ENCODE peak calls at places on chromosome 5, in five cellular contexts. X, G, N, K and A are unnamed samples. For H3K9me3, the result is how much of the 10 kb centered on the place peaks cover.

GRCh38 chr5:172622091-172623046 is 18.7 kb upstream of the NEURL1B start:
- DNase-seq in X (no peak), G (no peak), N (no peak), K (no peak), A (no peak)

GRCh38 chr5:137933491-137933911 is 44.2 kb downstream of the PKD2L2 start:
- DNase-seq in X (no peak), G (no peak), N (no peak), K (no peak), A (no peak)

GRCh38 chr5:172095368-172095960 is 89.0 kb upstream of the FBXW11 start:
- DNase-seq in X (no peak), G (no peak), N (no peak), K (no peak), A (no peak)

GRCh38 chr5:132389453-132390286 is 20.2 kb downstream of the SLC22A5 start:
- DNase-seq in X (no peak), G (no peak), N (peak), K (no peak), A (peak)

GRCh38 chr5:150778517-150779396 is at the start of gene SMIM3:
- DNase-seq in X (peak), G (no peak), N (no peak), K (peak), A (peak)

GRCh38 chr5:130773813-130774212 is 391.2 kb downstream of the HINT1 start:
- DNase-seq in X (no peak), G (no peak), N (peak), K (no peak), A (no peak)

GRCh38 chr5:158623971-158624370 is 475.7 kb downstream of the EBF1 start:
- DNase-seq in X (no peak), G (no peak), N (no peak), K (no peak), A (no peak)

GRCh38 chr5:169160405-169160901 is 140.5 kb downstream of the SLIT3 start:
- DNase-seq in X (peak), G (no peak), N (no peak), K (no peak), A (peak)

GRCh38 chr5:30401479-30402058 is 791.9 kb upstream of the CDH6 start:
- DNase-seq in X (no peak), G (no peak), N (no peak), K (peak), A (no peak)

GRCh38 chr5:11311731-11312130 is 550.7 kb upstream of the DAP start:
- DNase-seq in X (no peak), G (no peak), N (no peak), K (no peak), A (no peak)

GRCh38 chr5:135467051-135467625 is 15.0 kb upstream of the TIFAB start:
- DNase-seq in X (no peak), G (no peak), N (no peak), K (no peak), A (no peak)

GRCh38 chr5:150341989-150342388 is 15.5 kb upstream of the TCOF1 start:
- DNase-seq in X (no peak), G (no peak), N (no peak), K (no peak), A (no peak)

GRCh38 chr5:150589791-150590601 is 50.5 kb upstream of the SYNPO start:
- DNase-seq in X (peak), G (no peak), N (no peak), K (no peak), A (peak)

GRCh38 chr5:116651653-116652052 is 77.0 kb upstream of the SEMA6A start:
- DNase-seq in X (no peak), G (no peak), N (no peak), K (no peak), A (no peak)

GRCh38 chr5:31800351-31800750 is 161.4 kb downstream of the PDZD2 start:
- DNase-seq in X (no peak), G (no peak), N (no peak), K (no peak), A (no peak)

GRCh38 chr5:166594552-166594951 is 1696.9 kb upstream of the WWC1 start:
- DNase-seq in X (no peak), G (no peak), N (no peak), K (no peak), A (no peak)
- H3K9me3 ChIP-seq in X (under half), G (under half), N (under half), K (under half), A (under half)

DNA sequence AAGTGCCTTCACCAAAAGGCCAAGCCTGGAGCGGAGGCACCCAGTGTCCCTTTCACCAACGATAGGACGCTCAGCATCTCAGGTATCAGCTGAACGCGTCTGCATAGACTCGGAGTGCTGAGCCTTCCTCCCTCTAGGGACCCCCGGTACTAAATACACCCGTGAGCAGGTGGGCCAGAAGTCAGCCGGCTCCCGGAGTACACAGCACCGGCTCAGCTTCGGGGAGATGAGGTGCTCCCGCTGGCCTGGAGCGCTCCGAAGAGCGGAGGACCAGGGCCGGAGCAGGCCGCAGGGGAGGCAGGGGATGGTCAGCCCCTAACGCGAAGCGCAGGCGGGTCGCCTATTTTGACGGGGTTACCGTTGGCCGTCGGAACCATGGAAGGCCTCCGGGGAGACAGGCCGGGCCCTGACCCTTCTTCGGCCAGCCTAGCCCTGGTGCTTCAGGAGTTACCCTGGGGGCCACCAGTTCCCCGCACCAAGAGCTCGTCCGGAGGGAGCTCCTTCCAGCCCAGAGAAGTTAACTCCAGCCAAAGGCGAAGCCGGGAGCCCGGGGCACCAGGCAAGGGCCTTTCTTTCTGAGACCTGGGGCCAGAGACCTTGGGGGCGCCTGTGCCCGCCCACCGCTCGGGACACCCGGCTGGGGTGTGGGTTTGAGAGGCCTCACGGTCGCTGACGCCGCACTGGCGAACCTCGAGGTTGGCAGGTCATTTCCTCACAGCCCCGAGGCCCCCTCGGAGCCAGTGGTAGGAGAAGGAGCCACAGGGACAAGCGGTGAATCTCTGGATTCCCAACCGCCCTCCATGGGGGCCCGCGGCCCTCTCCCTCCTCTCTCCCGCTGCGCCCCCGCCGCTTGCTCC is 3.3 kb upstream of the IRX4 start:
- DNase-seq in X (no peak), G (no peak), N (no peak), K (no peak), A (no peak)
- H3K9me3 ChIP-seq in X (under half), G (under half), N (under half), K (under half), A (under half)

GRCh38 chr5:38403407-38403806 is 145.0 kb downstream of the EGFLAM start:
- DNase-seq in X (no peak), G (no peak), N (no peak), K (no peak), A (no peak)
- H3K9me3 ChIP-seq in X (under half), G (under half), N (under half), K (under half), A (under half)

DNA sequence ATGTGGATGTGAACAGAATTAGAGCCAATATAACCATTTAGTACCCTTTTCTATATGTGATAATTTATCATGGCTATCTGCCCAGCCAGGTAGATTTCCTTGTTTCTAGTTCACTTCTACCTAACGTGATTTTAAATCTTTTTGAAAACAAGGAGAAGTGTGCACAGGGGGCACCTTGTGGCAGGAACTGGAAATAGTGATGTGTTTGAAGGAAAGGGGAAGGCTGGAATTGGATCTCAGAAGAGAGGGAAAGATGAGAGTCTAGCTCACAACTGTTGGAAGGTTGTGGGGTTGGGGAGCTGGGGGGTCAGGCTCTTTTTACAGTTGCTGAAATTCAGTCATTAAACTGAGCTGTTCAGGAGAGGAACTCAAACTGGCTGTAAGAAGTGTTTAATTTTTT is 219.5 kb downstream of the KCTD16 start:
- DNase-seq in X (no peak), G (no peak), N (no peak), K (no peak), A (no peak)
- H3K9me3 ChIP-seq in X (under half), G (under half), N (under half), K (under half), A (under half)

GRCh38 chr5:92952243-92952642 is 628.8 kb downstream of the NR2F1-AS1 start:
- DNase-seq in X (no peak), G (no peak), N (no peak), K (no peak), A (no peak)
- H3K9me3 ChIP-seq in X (half or more), G (under half), N (under half), K (under half), A (under half)

GRCh38 chr5:108788142-108788541 is 40.4 kb downstream of the FER start:
- DNase-seq in X (no peak), G (no peak), N (no peak), K (no peak), A (peak)
- H3K9me3 ChIP-seq in X (under half), G (under half), N (under half), K (under half), A (under half)